ENCODE peak calls at places on chromosomes 12 and 14, in six cellular contexts. N, O, R, I, C and Q are unnamed samples.

GRCh38 chr14:75655235-75655634 is 5.4 kb downstream of the ERG28 start:
- DNase-seq in N (no peak), O (no peak), R (no peak), C (no peak), I (no peak), Q (no peak)

GRCh38 chr12:52144512-52145227 is 47.1 kb downstream of the KRT80 start:
- DNase-seq in N (no peak), I (no peak), R (peak), O (no peak), C (no peak), Q (no peak)

GRCh38 chr12:86230516-86231146 is 25.6 kb downstream of the MGAT4C start:
- DNase-seq in O (no peak), I (no peak), N (peak), C (no peak), R (peak), Q (no peak)

GRCh38 chr14:74950795-74951442 is 4.5 kb downstream of the PGF start:
- DNase-seq in N (no peak), R (no peak), C (no peak), I (no peak), O (no peak), Q (no peak)

GRCh38 chr12:75480469-75480949 is at the start of gene GLIPR1:
- DNase-seq in O (peak), R (peak), C (peak), N (peak), I (no peak), Q (no peak)

GRCh38 chr12:31482816-31483215 is 108.1 kb downstream of the DENND5B start:
- DNase-seq in I (no peak), O (no peak), N (peak), R (no peak), C (no peak), Q (no peak)

GRCh38 chr14:103131580-103131979 is 8.3 kb downstream of the TNFAIP2 start:
- DNase-seq in O (no peak), C (no peak), N (no peak), I (no peak), R (no peak), Q (no peak)

GRCh38 chr12:10018390-10018789 is 8.0 kb downstream of the CLEC12B start:
- DNase-seq in O (no peak), N (peak), I (no peak), C (no peak), R (no peak), Q (no peak)

GRCh38 chr12:120687570-120688289 is 781 bp downstream of the MLEC start:
- DNase-seq in O (peak), I (peak), R (no peak), C (no peak), N (no peak), Q (no peak)

GRCh38 chr12:87142346-87142745 is 886.2 kb upstream of the MGAT4C start:
- DNase-seq in C (no peak), I (no peak), N (no peak), R (no peak), O (no peak), Q (no peak)

GRCh38 chr12:79344855-79345840 is 345.6 kb downstream of the PAWR start:
- DNase-seq in N (peak), O (peak), I (peak), C (no peak), R (peak), Q (peak)

GRCh38 chr12:80230068-80230467 is 130.7 kb downstream of the OTOGL start:
- DNase-seq in C (no peak), R (no peak), O (no peak), N (no peak), I (peak), Q (peak)

GRCh38 chr12:115942346-115942745 is 335.1 kb downstream of the MED13L start:
- DNase-seq in I (no peak), C (no peak), O (no peak), N (no peak), R (no peak), Q (no peak)

GRCh38 chr14:51884086-51884927 is 23.9 kb downstream of the GNG2 start:
- DNase-seq in O (peak), I (no peak), R (no peak), C (no peak), N (peak), Q (no peak)

GRCh38 chr14:39368261-39368959 is 63.8 kb downstream of the FBXO33 start:
- DNase-seq in R (peak), N (peak), O (peak), C (no peak), I (peak), Q (peak)

GRCh38 chr14:101628471-101628966 is 67.2 kb downstream of the DIO3 start:
- DNase-seq in N (peak), R (peak), C (peak), O (peak), I (peak), Q (peak)

GRCh38 chr14:76872796-76873432 is 46.7 kb downstream of the LRRC74A start:
- DNase-seq in O (peak), N (peak), C (peak), R (peak), I (peak), Q (no peak)

GRCh38 chr14:93940437-93940836 is 13.3 kb downstream of the FAM181A start:
- DNase-seq in C (no peak), I (no peak), O (no peak), N (no peak), R (no peak), Q (no peak)

GRCh38 chr14:95993768-95994592 is 45.2 kb upstream of the C14orf132 start:
- DNase-seq in R (peak), N (peak), C (no peak), O (peak), I (peak), Q (no peak)

GRCh38 chr12:131959137-131959536 is 9.4 kb downstream of the EP400 start:
- DNase-seq in O (no peak), R (no peak), C (no peak), N (no peak), I (no peak), Q (no peak)

GRCh38 chr12:88181881-88182280 is 39.8 kb downstream of the TMTC3 start:
- DNase-seq in N (no peak), R (no peak), O (no peak), I (no peak), C (no peak), Q (no peak)

GRCh38 chr12:76646366-76646765 is 86.8 kb upstream of the OSBPL8 start:
- DNase-seq in N (no peak), C (no peak), R (no peak), O (no peak), I (no peak), Q (no peak)

GRCh38 chr12:43847427-43847826 is 11.5 kb downstream of the TMEM117 start:
- DNase-seq in I (no peak), C (no peak), R (peak), N (peak), O (no peak), Q (no peak)

GRCh38 chr12:53995311-53996187 is 4.4 kb upstream of the HOXC9 start:
- DNase-seq in I (no peak), O (peak), N (no peak), C (no peak), R (peak), Q (no peak)

GRCh38 chr12:27221625-27222387 is 22.3 kb upstream of the STK38L start:
- DNase-seq in N (no peak), I (no peak), C (no peak), O (no peak), R (no peak), Q (no peak)

GRCh38 chr12:95463019-95463418 is 10.9 kb upstream of the METAP2 start:
- DNase-seq in O (no peak), R (no peak), C (no peak), N (no peak), I (no peak), Q (no peak)

GRCh38 chr12:112166051-112167015 is 41.0 kb downstream of the TRAFD1 start:
- DNase-seq in C (no peak), O (no peak), N (no peak), R (no peak), I (no peak), Q (no peak)

GRCh38 chr12:109890620-109891019 is 9.5 kb upstream of the TCHP start:
- DNase-seq in N (no peak), R (no peak), C (no peak), O (no peak), I (no peak), Q (no peak)

GRCh38 chr12:94956936-94957464 is 46.5 kb downstream of the NDUFA12 start:
- DNase-seq in O (no peak), C (no peak), R (no peak), N (no peak), I (no peak), Q (no peak)

GRCh38 chr12:64009321-64010068 is 165.0 kb downstream of the SRGAP1 start:
- DNase-seq in N (no peak), O (no peak), R (no peak), C (no peak), I (no peak), Q (no peak)

GRCh38 chr14:84806627-84807026 is 723.3 kb upstream of the FLRT2 start:
- DNase-seq in O (no peak), C (no peak), N (no peak), R (no peak), I (no peak), Q (no peak)

GRCh38 chr12:4012073-4012472 is 138.9 kb upstream of the PARP11 start:
- DNase-seq in O (no peak), R (no peak), C (no peak), N (no peak), I (no peak), Q (no peak)

GRCh38 chr12:11707535-11707934 is 58.1 kb downstream of the ETV6 start:
- DNase-seq in I (peak), O (no peak), R (no peak), N (no peak), C (no peak), Q (no peak)

GRCh38 chr12:95066091-95066855 is 7.1 kb downstream of the NR2C1 start:
- DNase-seq in C (no peak), N (no peak), R (no peak), I (no peak), O (no peak), Q (no peak)

GRCh38 chr12:60071759-60072191 is 475.9 kb downstream of the SLC16A7 start:
- DNase-seq in C (no peak), R (no peak), I (no peak), N (no peak), O (no peak), Q (no peak)

DNA sequence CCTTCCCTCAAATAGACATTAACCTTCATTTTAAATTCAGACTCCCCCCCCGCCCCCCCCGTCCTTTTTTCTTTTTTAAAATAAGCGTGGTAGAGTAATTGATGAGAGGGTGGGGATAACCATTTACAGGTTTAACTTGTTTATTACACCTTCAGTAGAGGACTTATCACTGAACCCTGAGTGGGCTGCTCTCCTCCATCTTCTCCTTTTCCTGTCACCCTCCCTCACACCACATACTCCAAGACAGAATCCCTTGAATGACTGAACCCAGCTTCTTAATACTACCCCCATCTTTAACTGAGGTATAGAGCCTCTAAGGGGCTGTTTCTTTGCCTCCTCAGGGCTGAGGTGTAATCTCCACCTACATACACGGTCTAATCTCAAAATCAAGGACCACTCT is 3.7 kb upstream of the IKZF4 start:
- DNase-seq in N (no peak), O (no peak), I (no peak), C (no peak), R (no peak), Q (no peak)
- H3K27ac ChIP-seq in N (no peak), O (no peak), I (no peak), C (no peak), R (no peak), Q (no peak)

DNA sequence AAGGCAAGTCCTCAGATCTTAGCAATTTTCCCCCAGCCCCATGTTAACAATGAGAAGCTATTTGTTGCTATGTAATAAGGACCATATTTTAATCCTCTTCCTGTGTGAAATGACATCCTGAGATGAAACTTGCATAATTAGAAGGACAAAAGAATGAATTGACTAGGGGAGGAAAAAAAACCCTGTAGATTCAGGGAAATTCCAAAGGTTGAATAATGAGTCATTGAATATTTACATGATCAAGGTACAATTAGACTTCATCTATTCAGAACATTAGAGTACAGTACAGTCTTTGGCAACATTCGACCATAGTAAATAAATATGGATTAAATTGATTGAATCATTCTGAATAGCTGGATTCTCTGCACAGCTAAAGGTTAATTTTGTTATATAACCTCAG is 9.4 kb downstream of the MYBPC1 start:
- DNase-seq in O (no peak), C (no peak), R (no peak), I (no peak), N (no peak), Q (no peak)
- H3K27ac ChIP-seq in O (no peak), C (no peak), R (no peak), I (no peak), N (no peak), Q (no peak)

DNA sequence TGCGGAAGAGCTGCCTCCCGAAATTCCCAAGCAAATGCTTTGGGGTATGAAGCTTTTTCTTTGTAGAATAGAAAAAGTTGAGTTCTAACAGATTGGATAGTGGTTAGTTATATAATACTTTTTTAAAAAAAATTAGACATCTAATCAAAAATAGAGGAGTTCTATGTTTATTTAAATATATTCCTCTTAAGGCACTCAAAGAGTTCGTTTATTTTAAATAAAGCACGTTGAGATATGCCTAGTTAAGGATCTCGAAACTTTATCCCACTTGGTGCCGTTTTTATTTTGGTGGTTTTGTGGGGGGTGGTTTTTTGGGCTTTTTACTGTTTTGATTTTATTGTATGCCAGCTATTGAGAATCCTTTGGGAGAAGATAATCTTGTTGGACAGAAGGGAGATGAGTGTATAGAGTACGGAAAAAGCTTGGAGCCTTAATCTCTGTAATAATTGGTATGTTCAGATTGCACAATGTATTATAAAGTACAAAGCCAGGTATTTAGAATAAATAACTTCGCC is 10.7 kb upstream of the SNAPC1 start:
- DNase-seq in C (no peak), I (no peak), O (no peak), R (no peak), N (no peak), Q (no peak)
- H3K27ac ChIP-seq in C (peak), I (peak), O (peak), R (peak), N (peak), Q (no peak)

DNA sequence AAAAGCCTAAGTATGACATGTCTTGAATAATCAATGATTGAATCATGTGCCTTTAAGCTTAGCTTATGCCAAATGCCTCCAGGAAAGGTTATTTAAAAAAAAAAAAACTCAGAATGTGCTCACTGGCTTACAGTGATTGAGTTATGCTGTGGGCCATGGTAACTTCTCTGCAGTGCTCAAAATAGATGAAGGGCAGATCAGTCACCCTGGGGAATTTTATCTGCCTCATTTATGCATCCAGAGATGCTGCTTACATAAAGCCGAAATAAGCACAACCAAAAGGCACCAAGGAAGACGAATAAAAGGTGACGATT is 118.7 kb upstream of the MDM1 start:
- DNase-seq in O (no peak), R (no peak), I (no peak), C (no peak), N (no peak), Q (no peak)
- H3K27ac ChIP-seq in O (peak), R (no peak), I (no peak), C (no peak), N (peak), Q (no peak)

GRCh38 chr14:24368215-24368561 is 204 bp downstream of the NFATC4 start:
- DNase-seq in R (no peak), I (no peak), C (no peak), O (no peak), N (no peak), Q (no peak)
- H3K27ac ChIP-seq in R (peak), I (peak), C (peak), O (no peak), N (peak), Q (no peak)

GRCh38 chr14:53333809-53334208 is 180.7 kb upstream of the DDHD1 start:
- DNase-seq in O (no peak), C (no peak), N (no peak), I (no peak), R (no peak), Q (no peak)

GRCh38 chr14:53330441-53330840 is 177.3 kb upstream of the DDHD1 start:
- DNase-seq in R (no peak), N (no peak), O (no peak), C (no peak), I (no peak), Q (no peak)

GRCh38 chr14:53327716-53328115 is 174.6 kb upstream of the DDHD1 start:
- DNase-seq in R (no peak), O (no peak), C (no peak), N (peak), I (no peak), Q (no peak)

GRCh38 chr14:53331921-53332320 is 178.8 kb upstream of the DDHD1 start:
- DNase-seq in C (no peak), O (no peak), N (peak), R (no peak), I (no peak), Q (no peak)

GRCh38 chr14:53331247-53331646 is 178.1 kb upstream of the DDHD1 start:
- DNase-seq in C (no peak), R (no peak), N (peak), O (no peak), I (no peak), Q (no peak)
- H3K27ac ChIP-seq in C (no peak), R (no peak), N (no peak), O (no peak), I (peak), Q (no peak)

GRCh38 chr14:81311816-81312215 is 88.3 kb downstream of the STON2 start:
- DNase-seq in N (peak), R (no peak), I (no peak), C (no peak), O (no peak), Q (no peak)
- H3K27ac ChIP-seq in N (no peak), R (no peak), I (no peak), C (no peak), O (no peak), Q (no peak)

DNA sequence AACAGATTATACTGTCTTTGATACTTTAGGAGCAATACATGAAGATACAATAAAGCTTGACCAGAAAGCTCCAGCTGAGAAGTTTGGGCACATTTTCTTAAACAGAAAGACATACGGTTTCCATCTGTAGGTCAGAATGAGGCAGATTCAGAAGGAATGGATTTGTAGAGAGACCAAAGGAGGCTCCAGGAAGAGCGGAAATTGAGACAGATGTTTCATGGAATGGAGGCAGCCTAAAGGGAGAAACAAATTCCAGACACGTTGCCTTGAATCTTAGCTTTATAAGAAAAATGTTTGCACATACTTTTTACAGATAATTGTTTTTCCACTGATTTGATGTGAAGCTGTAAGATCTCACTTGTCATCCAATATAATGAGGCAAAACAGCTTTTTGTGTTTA is 24.8 kb downstream of the EPYC start:
- DNase-seq in C (no peak), I (no peak), N (peak), R (no peak), O (no peak), Q (no peak)
- H3K27ac ChIP-seq in C (no peak), I (no peak), N (no peak), R (no peak), O (no peak), Q (no peak)

GRCh38 chr12:50573271-50573670 is 68.5 kb downstream of the DIP2B start:
- DNase-seq in O (no peak), C (no peak), N (no peak), R (no peak), I (no peak), Q (no peak)

GRCh38 chr12:50572760-50573159 is 68.0 kb downstream of the DIP2B start:
- DNase-seq in R (no peak), N (no peak), I (no peak), O (no peak), C (no peak), Q (no peak)

GRCh38 chr12:50569876-50570275 is 65.1 kb downstream of the DIP2B start:
- DNase-seq in O (no peak), I (no peak), R (peak), N (no peak), C (no peak), Q (no peak)

GRCh38 chr12:50574621-50575348 is 70.0 kb downstream of the DIP2B start:
- DNase-seq in C (no peak), I (no peak), R (no peak), O (no peak), N (peak), Q (no peak)

DNA sequence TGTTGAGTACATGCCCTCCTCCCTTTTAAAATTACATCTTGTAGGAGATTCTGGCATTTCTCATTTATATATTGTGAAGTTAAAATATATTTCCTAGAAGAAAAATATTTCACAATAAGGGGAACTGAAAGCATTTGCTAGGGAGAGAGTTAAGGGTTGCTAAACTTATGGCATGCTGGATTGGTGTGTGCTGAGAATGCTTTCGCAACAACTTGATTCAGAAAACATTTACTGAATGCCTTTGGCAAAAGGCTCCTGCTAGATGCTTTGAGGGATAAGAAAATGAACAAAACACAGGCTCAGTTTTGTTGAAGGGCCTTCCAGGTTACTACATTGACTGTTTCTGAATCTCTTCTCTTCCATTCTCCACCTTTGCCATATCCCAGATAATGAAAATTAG is 67.5 kb downstream of the DIP2B start:
- DNase-seq in O (no peak), I (peak), R (peak), C (no peak), N (peak), Q (no peak)
- H3K27ac ChIP-seq in O (no peak), I (peak), R (peak), C (peak), N (peak), Q (no peak)

GRCh38 chr12:117034691-117035090 is 64.5 kb downstream of the TESC start:
- DNase-seq in I (no peak), O (no peak), N (no peak), R (no peak), C (no peak), Q (no peak)
- H3K27ac ChIP-seq in I (peak), O (no peak), N (no peak), R (no peak), C (no peak), Q (no peak)